ENCODE peak calls at places on chromosomes 4 and X, in ten cellular contexts. J is NCI-H774; S is stimulated activated naive CD4-positive, alpha-beta T cell treated with Interleukin-2 at 50 U/mL for 16 hours; D is sciatic nerve; H is stromal cell of bone marrow; Y is activated T-helper 1 cell treated with anti-CD3 and anti-CD28 coated beads, Interleukin-2, amount 50 U/mL, for 16 hours; E is Peyer's patch; V is amygdala; O is mammary epithelial cell; X is AG09309. M is an unnamed sample.
A peak's percentile ranks its signal among the peaks of the same experiment; 100 is the strongest.

GRCh38 chrX:49071877-49072711 is 1.7 kb downstream of the PRAF2 start:
- DNase-seq in V (no peak), E (no peak), J (no peak), O (no peak), S (no peak), Y (no peak), D (peak; percentile 86), X (no peak), H (peak; percentile 61), M (peak; percentile 64)

GRCh38 chrX:27694667-27695066 is 104.5 kb downstream of the DCAF8L2 start:
- DNase-seq in X (no peak), E (no peak), O (no peak), J (no peak), H (no peak), D (no peak), S (no peak), V (no peak), Y (no peak), M (no peak)

GRCh38 chr4:152310223-152310622 is 225.7 kb downstream of the FBXW7 start:
- DNase-seq in O (peak; percentile 85), H (peak; percentile 9), X (peak; percentile 59), D (no peak), V (no peak), J (no peak), S (no peak), E (no peak), Y (no peak), M (no peak)

GRCh38 chrX:418927-419729 is 32.4 kb upstream of the PPP2R3B start:
- DNase-seq in H (no peak), S (no peak), X (no peak), Y (no peak), J (peak; percentile 25), D (no peak), V (no peak), O (no peak), E (no peak), M (no peak)

GRCh38 chrX:43949669-43950068 is 23.5 kb downstream of the NDP start:
- DNase-seq in O (no peak), J (no peak), D (no peak), V (no peak), H (no peak), E (no peak), Y (peak; percentile 2), S (peak; percentile 1), X (no peak), M (no peak)

GRCh38 chr4:33722254-33722653 is 2522.1 kb downstream of the ARAP2 start:
- DNase-seq in O (no peak), V (no peak), J (no peak), E (no peak), Y (no peak), X (peak; percentile 64), H (peak; percentile 34), S (no peak), D (no peak), M (peak; percentile 14)

GRCh38 chr4:179597301-179597700 is 2155.1 kb upstream of the AGA start:
- DNase-seq in O (no peak), Y (no peak), X (no peak), H (no peak), S (no peak), V (no peak), J (no peak), D (no peak), E (no peak), M (no peak)

GRCh38 chrX:21840199-21840557 is 761 bp downstream of the MBTPS2 start:
- DNase-seq in S (peak; percentile 2), E (no peak), O (no peak), X (no peak), D (no peak), J (no peak), Y (no peak), V (no peak), H (no peak), M (no peak)

GRCh38 chrX:45758738-45759397 is 558.2 kb upstream of the DIPK2B start:
- DNase-seq in V (no peak), D (no peak), X (no peak), O (peak; percentile 73), H (no peak), E (peak; percentile 59), Y (no peak), S (peak; percentile 14), J (no peak), M (no peak)

GRCh38 chrX:22628275-22628674 is 355.6 kb downstream of the CBLL2 start:
- DNase-seq in J (no peak), D (no peak), O (no peak), Y (no peak), S (no peak), H (no peak), E (no peak), V (no peak), X (no peak), M (no peak)

GRCh38 chrX:10010686-10011085 is 43.5 kb downstream of the CLDN34 start:
- DNase-seq in J (no peak), D (no peak), V (no peak), H (no peak), E (no peak), S (no peak), O (peak; percentile 46), Y (no peak), X (no peak), M (no peak)

GRCh38 chrX:150362599-150363481 is at the start of gene MAMLD1:
- DNase-seq in O (peak; percentile 73), H (peak; percentile 74), S (peak; percentile 59), E (peak; percentile 58), D (peak; percentile 84), X (peak; percentile 51), J (no peak), V (no peak), Y (peak; percentile 41), M (peak; percentile 59)

GRCh38 chr4:20062054-20062453 is 189.7 kb upstream of the SLIT2 start:
- DNase-seq in E (no peak), J (no peak), S (no peak), X (no peak), O (no peak), D (no peak), V (no peak), Y (no peak), H (no peak), M (no peak)

M was measured in fibroblast of the conjunctiva.